ENCODE peak calls at places on chromosomes 2 and 18, in six cellular contexts. F is suprapubic skin, E is GM12891, A is SK-N-SH, Z is GM12892, C is H1. Q is an unnamed sample.

GRCh38 chr2:126832038-126832437 is 66.7 kb upstream of the TEX51 start:
- DNase-seq in Z (no peak), A (no peak), F (no peak), C (no peak), E (no peak), Q (no peak)

GRCh38 chr2:207937818-207938217 is 87.5 kb downstream of the PLEKHM3 start:
- DNase-seq in F (no peak), E (no peak), A (no peak), Z (no peak), C (no peak), Q (no peak)

GRCh38 chr2:238123991-238124470 is 14.4 kb upstream of the KLHL30 start:
- DNase-seq in C (no peak), Z (no peak), A (no peak), E (no peak), F (no peak), Q (no peak)

GRCh38 chr2:171957061-171957460 is 34.8 kb downstream of the HAT1 start:
- DNase-seq in C (no peak), Z (no peak), F (no peak), A (no peak), E (no peak), Q (no peak)

GRCh38 chr2:152491139-152491472 is 156.1 kb downstream of the FMNL2 start:
- DNase-seq in E (no peak), A (no peak), Z (no peak), C (no peak), F (peak), Q (no peak)

GRCh38 chr2:171939058-171939753 is 16.9 kb downstream of the HAT1 start:
- DNase-seq in C (no peak), Z (no peak), A (no peak), F (no peak), E (no peak), Q (no peak)

GRCh38 chr2:19122220-19122619 is 236.2 kb downstream of the OSR1 start:
- DNase-seq in F (no peak), C (no peak), E (no peak), Z (no peak), A (no peak), Q (no peak)

GRCh38 chr2:192254444-192254843 is 59.7 kb upstream of the TMEFF2 start:
- DNase-seq in C (no peak), A (no peak), F (no peak), E (no peak), Z (no peak), Q (no peak)

GRCh38 chr18:76687271-76688006 is 134.9 kb upstream of the ZNF236 start:
- DNase-seq in A (no peak), F (no peak), C (no peak), E (no peak), Z (no peak), Q (no peak)

GRCh38 chr2:233690444-233690843 is 2.2 kb upstream of the UGT1A6 start:
- DNase-seq in C (no peak), A (no peak), F (no peak), E (no peak), Z (no peak), Q (no peak)

GRCh38 chr2:190663839-190664238 is 15.0 kb downstream of the NAB1 start:
- DNase-seq in E (no peak), Z (no peak), A (no peak), C (no peak), F (no peak), Q (no peak)

GRCh38 chr2:190666895-190667294 is 18.0 kb downstream of the NAB1 start:
- DNase-seq in Z (no peak), C (no peak), E (no peak), A (no peak), F (no peak), Q (no peak)

GRCh38 chr2:190664240-190664639 is 15.4 kb downstream of the NAB1 start:
- DNase-seq in Z (no peak), A (no peak), E (no peak), C (no peak), F (no peak), Q (no peak)

GRCh38 chr2:190670182-190670946 is 21.5 kb downstream of the NAB1 start:
- DNase-seq in A (no peak), Z (no peak), F (no peak), E (no peak), C (no peak), Q (no peak)

GRCh38 chr2:190668892-190669291 is 20.0 kb downstream of the NAB1 start:
- DNase-seq in Z (no peak), F (no peak), C (no peak), A (no peak), E (no peak), Q (no peak)
- TF ChIP-seq POLR2AphosphoS5 in Z (no peak), F (no peak), C (no peak), A (no peak), E (no peak), Q (no peak)

GRCh38 chr2:46964835-46965560 is 49.4 kb upstream of the MCFD2 start:
- DNase-seq in A (no peak), Z (no peak), C (no peak), E (no peak), F (no peak), Q (no peak)

GRCh38 chr2:46970334-46971288 is 55.0 kb upstream of the MCFD2 start:
- DNase-seq in F (peak), C (no peak), A (no peak), E (peak), Z (no peak), Q (no peak)

GRCh38 chr2:46971914-46972313 is 56.3 kb upstream of the MCFD2 start:
- DNase-seq in F (no peak), E (no peak), Z (no peak), A (no peak), C (no peak), Q (no peak)

GRCh38 chr2:46966576-46966975 is 51.0 kb upstream of the MCFD2 start:
- DNase-seq in C (no peak), E (no peak), Z (no peak), A (no peak), F (no peak), Q (no peak)

GRCh38 chr2:46967990-46968647 is 52.5 kb upstream of the MCFD2 start:
- DNase-seq in E (no peak), F (peak), A (no peak), C (no peak), Z (no peak), Q (no peak)
- TF ChIP-seq POLR2AphosphoS5 in E (no peak), F (peak), A (no peak), C (no peak), Z (no peak), Q (no peak)

DNA sequence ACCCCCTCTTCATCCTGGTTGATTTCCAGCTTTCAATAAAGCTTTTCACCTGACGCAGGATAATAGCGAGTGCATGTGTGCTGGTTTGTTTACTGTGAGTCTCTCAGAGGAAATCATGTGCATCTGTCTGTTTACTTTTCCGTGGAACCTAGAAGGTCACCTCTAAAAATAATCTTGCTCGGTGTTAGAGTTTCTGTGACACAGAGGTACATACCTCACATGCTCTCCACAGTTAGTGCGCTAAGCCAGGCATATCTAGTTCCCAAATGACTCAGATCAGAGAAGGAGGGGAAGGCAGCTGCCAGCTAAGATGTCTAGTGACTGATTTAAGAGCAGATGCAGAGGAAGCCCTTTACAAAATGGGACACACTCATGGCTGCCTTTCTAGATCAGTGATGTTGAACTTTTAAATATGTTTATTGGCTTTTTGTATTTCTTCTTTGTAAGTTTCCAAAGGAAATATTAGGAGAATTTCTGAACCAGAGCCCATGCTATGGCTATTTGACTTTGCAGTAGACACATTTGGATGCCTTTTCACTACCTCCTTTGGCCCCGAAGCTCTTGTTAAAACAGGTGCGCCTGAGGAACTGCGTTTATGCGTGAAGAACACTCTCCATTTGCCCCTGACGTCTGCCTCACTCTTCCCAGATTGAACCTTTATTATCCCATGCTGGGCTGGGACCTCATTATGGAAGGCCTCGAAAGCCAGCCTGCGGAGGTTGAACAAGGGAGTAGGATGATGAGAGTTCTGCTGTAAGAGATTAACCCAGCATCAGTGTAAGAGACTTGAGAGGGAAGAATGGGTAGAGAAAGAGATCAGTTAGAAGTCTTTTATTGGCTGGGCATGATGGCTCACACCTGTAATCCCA is 145.6 kb downstream of the FAM161A start:
- DNase-seq in A (no peak), F (no peak), C (no peak), Z (peak), E (peak), Q (peak)
- TF ChIP-seq POLR2AphosphoS5 in A (no peak), F (no peak), C (no peak), Z (peak), E (peak), Q (no peak)

GRCh38 chr2:204505946-204506345 is 39.3 kb upstream of the PARD3B start:
- DNase-seq in E (no peak), A (no peak), C (no peak), F (no peak), Z (no peak), Q (no peak)

GRCh38 chr2:204511021-204511420 is 34.3 kb upstream of the PARD3B start:
- DNase-seq in F (no peak), C (no peak), Z (no peak), A (no peak), E (no peak), Q (no peak)

GRCh38 chr2:204504594-204504993 is 40.7 kb upstream of the PARD3B start:
- DNase-seq in F (no peak), E (no peak), Z (no peak), A (no peak), C (no peak), Q (no peak)

GRCh38 chr2:204505488-204505887 is 39.8 kb upstream of the PARD3B start:
- DNase-seq in F (no peak), A (no peak), E (no peak), C (no peak), Z (no peak), Q (no peak)

DNA sequence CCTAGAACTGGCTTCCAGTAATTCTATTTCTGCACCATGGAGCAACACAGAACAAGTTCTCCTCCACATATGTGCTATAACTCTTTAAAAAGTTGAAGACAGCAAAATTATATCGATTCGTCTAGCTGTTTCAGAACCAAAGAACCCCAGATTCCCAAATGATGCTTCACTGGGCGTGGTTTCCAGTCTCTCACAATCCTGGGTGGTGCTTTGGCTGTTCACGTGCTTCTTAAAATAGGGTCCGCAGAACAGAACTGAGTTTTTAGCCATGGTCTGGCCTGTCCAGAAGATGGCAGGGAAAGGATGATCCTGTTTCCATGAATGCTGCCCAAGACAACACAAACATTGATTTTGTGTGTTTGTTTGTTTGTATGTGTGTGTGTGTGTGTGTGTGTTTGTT is 37.6 kb upstream of the PARD3B start:
- DNase-seq in F (no peak), A (no peak), Z (no peak), C (no peak), E (no peak), Q (no peak)
- TF ChIP-seq POLR2AphosphoS5 in F (no peak), A (no peak), Z (no peak), C (no peak), E (no peak), Q (no peak)